ENCODE peak calls at places on chromosomes 7 and 10, in six cellular contexts. O, Y, D, T, S and P are unnamed samples. For H3K36me3, the result is how much of the 10 kb centered on the place peaks cover.

GRCh38 chr7:149144996-149145850 is 2.0 kb upstream of the ZNF398 start:
- DNase-seq in T (no peak), Y (no peak), S (no peak), O (no peak), D (no peak), P (peak)

GRCh38 chr7:103694304-103694703 is 248.3 kb upstream of the SLC26A5 start:
- DNase-seq in Y (no peak), O (no peak), D (no peak), S (no peak), T (no peak), P (no peak)

GRCh38 chr10:27893320-27894014 is 105.4 kb downstream of the ODAD2 start:
- DNase-seq in T (no peak), O (no peak), S (no peak), D (no peak), Y (peak), P (no peak)

GRCh38 chr7:25260862-25261454 is 32.7 kb upstream of the NPVF start:
- DNase-seq in D (no peak), T (peak), Y (no peak), O (no peak), S (no peak), P (no peak)

GRCh38 chr10:48737866-48738265 is 53.2 kb downstream of the WDFY4 start:
- DNase-seq in O (no peak), D (no peak), T (no peak), Y (no peak), S (no peak), P (no peak)

GRCh38 chr7:96739167-96739566 is 29.5 kb upstream of the SEM1 start:
- DNase-seq in Y (no peak), D (no peak), S (no peak), O (no peak), T (no peak), P (no peak)

GRCh38 chr7:26688936-26689506 is 175.4 kb downstream of the SKAP2 start:
- DNase-seq in D (no peak), O (no peak), T (no peak), Y (no peak), S (peak), P (peak)

GRCh38 chr10:93579089-93579488 is 12.6 kb downstream of the FFAR4 start:
- DNase-seq in D (no peak), S (peak), Y (no peak), T (no peak), O (no peak), P (peak)

GRCh38 chr10:15504101-15504840 is 133.2 kb upstream of the FAM171A1 start:
- DNase-seq in O (no peak), S (no peak), T (peak), D (no peak), Y (peak), P (no peak)

GRCh38 chr10:102135956-102136526 is 3.2 kb downstream of the PPRC1 start:
- DNase-seq in T (no peak), D (no peak), Y (no peak), S (no peak), O (no peak), P (no peak)

GRCh38 chr10:102141583-102142107 is 8.8 kb downstream of the PPRC1 start:
- DNase-seq in Y (no peak), S (no peak), O (no peak), T (no peak), D (no peak), P (no peak)

GRCh38 chr10:102139281-102140110 is 6.7 kb downstream of the PPRC1 start:
- DNase-seq in S (no peak), D (no peak), T (no peak), O (no peak), Y (no peak), P (no peak)

GRCh38 chr10:102140913-102141540 is 8.2 kb downstream of the PPRC1 start:
- DNase-seq in T (no peak), Y (no peak), S (no peak), O (no peak), D (no peak), P (no peak)

DNA sequence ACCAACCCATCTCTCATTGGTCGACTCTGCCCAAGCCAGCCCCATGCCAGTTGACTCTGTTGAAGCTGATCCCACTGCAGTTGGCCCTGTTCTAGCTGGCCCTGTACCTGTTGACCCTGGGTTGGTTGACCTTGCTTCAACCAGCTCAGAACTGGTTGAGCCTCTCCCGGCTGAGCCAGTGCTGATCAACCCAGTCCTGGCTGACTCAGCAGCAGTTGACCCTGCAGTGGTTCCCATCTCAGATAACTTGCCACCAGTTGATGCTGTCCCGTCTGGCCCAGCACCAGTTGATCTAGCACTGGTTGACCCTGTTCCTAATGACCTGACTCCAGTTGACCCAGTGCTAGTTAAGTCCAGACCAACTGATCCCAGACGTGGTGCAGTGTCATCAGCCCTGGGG is 7.4 kb downstream of the PPRC1 start:
- DNase-seq in Y (no peak), S (no peak), D (no peak), O (no peak), T (no peak), P (no peak)
- H3K36me3 ChIP-seq in Y (under half), S (under half), D (half or more), O (under half), T (half or more), P (under half)

GRCh38 chr10:24524314-24524713 is 199.4 kb downstream of the ARHGAP21 start:
- DNase-seq in D (no peak), T (no peak), Y (no peak), S (no peak), O (no peak), P (no peak)
- H3K36me3 ChIP-seq in D (half or more), T (under half), Y (under half), S (under half), O (under half), P (under half)

GRCh38 chr7:137908106-137908505 is 61.3 kb upstream of the DGKI start:
- DNase-seq in T (no peak), D (no peak), O (no peak), S (no peak), Y (no peak), P (no peak)

GRCh38 chr7:137900137-137900536 is 53.4 kb upstream of the DGKI start:
- DNase-seq in S (no peak), O (no peak), Y (no peak), D (no peak), T (no peak), P (no peak)

GRCh38 chr7:137903382-137904169 is 56.8 kb upstream of the DGKI start:
- DNase-seq in D (no peak), S (peak), T (peak), O (peak), Y (no peak), P (peak)

GRCh38 chr7:137909042-137909441 is 62.3 kb upstream of the DGKI start:
- DNase-seq in S (no peak), D (no peak), T (peak), Y (no peak), O (peak), P (no peak)

DNA sequence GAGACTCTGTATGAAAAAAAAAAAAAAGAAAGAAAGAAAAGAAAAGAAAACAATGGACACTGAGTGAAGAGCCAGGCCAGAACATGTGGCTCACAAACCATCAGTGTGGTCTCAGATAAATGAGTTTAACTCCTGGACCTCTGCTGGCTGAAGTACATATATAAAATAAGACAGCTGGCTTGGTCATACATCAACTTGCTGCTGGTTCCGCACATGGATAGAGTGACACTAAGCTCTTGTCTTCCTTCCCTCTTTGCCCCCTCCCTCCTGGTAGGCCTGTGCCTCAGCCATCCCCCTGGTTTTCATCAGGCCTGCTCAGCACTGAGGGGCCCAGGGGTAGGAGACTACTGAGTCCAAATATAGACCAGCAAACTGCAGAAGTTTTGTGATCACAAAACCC is 58.1 kb upstream of the DGKI start:
- DNase-seq in T (no peak), O (no peak), D (no peak), Y (no peak), S (no peak), P (no peak)
- H3K36me3 ChIP-seq in T (under half), O (under half), D (half or more), Y (under half), S (under half), P (under half)

GRCh38 chr7:39592586-39592985 is 26.4 kb downstream of the YAE1 start:
- DNase-seq in S (no peak), Y (peak), T (peak), D (no peak), O (no peak), P (no peak)
- H3K36me3 ChIP-seq in S (under half), Y (under half), T (under half), D (under half), O (under half), P (under half)